ENCODE peak calls at places on chromosomes 4 and X, in six cellular contexts. Y, P, I, S, V and H are unnamed samples.

GRCh38 chrX:8913665-8914409 is 112.7 kb upstream of the FAM9A start:
- DNase-seq in Y (peak), S (no peak), I (peak), V (no peak), P (no peak), H (no peak)

GRCh38 chr4:4329496-4329895 is 39.4 kb downstream of the ZBTB49 start:
- DNase-seq in Y (no peak), S (no peak), I (no peak), P (no peak), V (peak), H (peak)

GRCh38 chr4:53614616-53615015 is 23.3 kb upstream of the LNX1 start:
- DNase-seq in V (no peak), Y (no peak), S (no peak), P (no peak), I (no peak), H (no peak)

GRCh38 chr4:159137176-159137575 is 34.3 kb downstream of the RAPGEF2 start:
- DNase-seq in I (no peak), Y (no peak), V (no peak), S (no peak), P (no peak), H (no peak)

GRCh38 chr4:110620352-110621327 is 2.2 kb downstream of the PITX2 start:
- DNase-seq in P (peak), S (peak), V (peak), I (no peak), Y (no peak), H (no peak)

GRCh38 chr4:179097741-179098140 is 1655.5 kb upstream of the AGA start:
- DNase-seq in I (no peak), S (no peak), V (no peak), P (peak), Y (no peak), H (no peak)

GRCh38 chr4:74559853-74560252 is 114.9 kb downstream of the AREG start:
- DNase-seq in P (no peak), V (no peak), I (no peak), Y (no peak), S (no peak), H (no peak)

GRCh38 chr4:145230726-145231125 is 50.3 kb upstream of the OTUD4 start:
- DNase-seq in P (no peak), V (no peak), S (no peak), I (no peak), Y (peak), H (no peak)

GRCh38 chr4:55372259-55372658 is 23.5 kb upstream of the TMEM165 start:
- DNase-seq in S (no peak), P (no peak), I (no peak), V (no peak), Y (no peak), H (no peak)

GRCh38 chr4:14880805-14881204 is 121.5 kb upstream of the CPEB2 start:
- DNase-seq in I (no peak), V (no peak), P (no peak), S (no peak), Y (no peak), H (no peak)

GRCh38 chr4:106325800-106326199 is 9.4 kb downstream of the AIMP1 start:
- DNase-seq in S (no peak), V (no peak), P (no peak), Y (no peak), I (no peak), H (no peak)

GRCh38 chr4:3269105-3269927 is 20.4 kb downstream of the MSANTD1 start:
- DNase-seq in S (no peak), P (no peak), Y (no peak), I (no peak), V (no peak), H (peak)

GRCh38 chrX:149568701-149569296 is 18.5 kb downstream of the MAGEA9B start:
- DNase-seq in I (no peak), Y (no peak), V (no peak), S (no peak), P (no peak), H (no peak)

GRCh38 chrX:107673933-107674479 is 45.7 kb downstream of the PRPS1 start:
- DNase-seq in Y (peak), I (peak), S (no peak), V (peak), P (peak), H (peak)

GRCh38 chr4:2994917-2995316 is 31.5 kb downstream of the GRK4 start:
- DNase-seq in I (no peak), P (no peak), V (no peak), Y (no peak), S (no peak), H (no peak)

GRCh38 chrX:124887572-124887971 is 432.1 kb upstream of the TEX13C start:
- DNase-seq in S (no peak), Y (no peak), I (no peak), P (no peak), V (no peak), H (no peak)

GRCh38 chr4:3200423-3201090 is 48.4 kb upstream of the MSANTD1 start:
- DNase-seq in S (no peak), V (peak), Y (no peak), P (no peak), I (no peak), H (no peak)

GRCh38 chrX:6227445-6227820 is 1.2 kb downstream of the NLGN4X start:
- DNase-seq in Y (no peak), V (no peak), S (no peak), P (no peak), I (peak), H (no peak)

GRCh38 chrX:151738751-151739150 is 4.2 kb downstream of the CNGA2 start:
- DNase-seq in V (peak), Y (no peak), S (no peak), I (no peak), P (no peak), H (no peak)

GRCh38 chr4:16505726-16506125 is 279.5 kb upstream of the TAPT1 start:
- DNase-seq in V (no peak), S (peak), I (no peak), Y (peak), P (no peak), H (no peak)

GRCh38 chr4:127889903-127890302 is 9.2 kb downstream of the PLK4 start:
- DNase-seq in V (no peak), Y (peak), S (no peak), P (no peak), I (no peak), H (no peak)

GRCh38 chr4:116489739-116490138 is 595.6 kb downstream of the TRAM1L1 start:
- DNase-seq in S (no peak), Y (no peak), V (no peak), I (no peak), P (no peak), H (no peak)

GRCh38 chr4:82745173-82745842 is 53.3 kb downstream of the SCD5 start:
- DNase-seq in I (no peak), V (no peak), S (no peak), P (no peak), Y (peak), H (no peak)

GRCh38 chr4:113603926-113604325 is 157.6 kb downstream of the CAMK2D start:
- DNase-seq in P (no peak), V (no peak), I (no peak), Y (peak), S (no peak), H (no peak)

GRCh38 chrX:108271397-108271787 is 166.8 kb downstream of the COL4A6 start:
- DNase-seq in Y (no peak), I (no peak), P (no peak), V (no peak), S (no peak), H (no peak)

GRCh38 chr4:176048631-176049030 is 17.0 kb upstream of the WDR17 start:
- DNase-seq in P (no peak), S (no peak), I (no peak), V (no peak), Y (no peak), H (no peak)

GRCh38 chr4:7798215-7798995 is 141.3 kb downstream of the AFAP1 start:
- DNase-seq in V (no peak), S (no peak), I (no peak), P (peak), Y (no peak), H (no peak)

GRCh38 chrX:5051831-5052491 is 1176.7 kb downstream of the NLGN4X start:
- DNase-seq in S (no peak), Y (peak), V (peak), I (no peak), P (no peak), H (no peak)

GRCh38 chrX:43003204-43003565 is 225.2 kb upstream of the PPP1R2C start:
- DNase-seq in P (no peak), S (no peak), Y (no peak), I (no peak), V (no peak), H (no peak)

GRCh38 chrX:43000121-43000520 is 222.2 kb upstream of the PPP1R2C start:
- DNase-seq in Y (no peak), I (no peak), V (no peak), S (no peak), P (no peak), H (no peak)

GRCh38 chrX:43003939-43004338 is 226.0 kb upstream of the PPP1R2C start:
- DNase-seq in I (no peak), S (no peak), V (no peak), P (peak), Y (no peak), H (no peak)

GRCh38 chrX:43005561-43005960 is 227.6 kb upstream of the PPP1R2C start:
- DNase-seq in Y (no peak), S (no peak), P (no peak), V (no peak), I (no peak), H (no peak)

GRCh38 chrX:43002526-43003203 is 224.7 kb upstream of the PPP1R2C start:
- DNase-seq in V (no peak), Y (no peak), I (no peak), S (no peak), P (peak), H (no peak)
- H3K4me3 ChIP-seq in V (no peak), Y (no peak), I (no peak), S (no peak), P (no peak), H (no peak)

GRCh38 chrX:42143866-42144592 is 220.7 kb upstream of the CASK start:
- DNase-seq in P (no peak), V (no peak), Y (no peak), S (no peak), I (no peak), H (no peak)

GRCh38 chrX:42151808-42152207 is 228.5 kb upstream of the CASK start:
- DNase-seq in Y (peak), S (no peak), I (no peak), P (no peak), V (no peak), H (no peak)

GRCh38 chrX:42149786-42150185 is 226.4 kb upstream of the CASK start:
- DNase-seq in S (no peak), P (no peak), I (no peak), Y (peak), V (no peak), H (no peak)

GRCh38 chrX:42149281-42149680 is 225.9 kb upstream of the CASK start:
- DNase-seq in P (no peak), V (no peak), Y (no peak), S (no peak), I (no peak), H (no peak)
- H3K4me3 ChIP-seq in P (no peak), V (no peak), Y (no peak), S (no peak), I (no peak), H (no peak)

GRCh38 chr4:143282170-143282760 is 54.4 kb upstream of the GAB1 start:
- DNase-seq in S (no peak), I (no peak), P (no peak), Y (peak), V (no peak), H (no peak)

GRCh38 chr4:143289370-143289769 is 47.3 kb upstream of the GAB1 start:
- DNase-seq in Y (no peak), P (no peak), I (no peak), V (no peak), S (no peak), H (no peak)

GRCh38 chr4:143287571-143287923 is 49.1 kb upstream of the GAB1 start:
- DNase-seq in P (peak), Y (no peak), V (no peak), I (no peak), S (no peak), H (no peak)

GRCh38 chr4:143286733-143287570 is 49.7 kb upstream of the GAB1 start:
- DNase-seq in Y (peak), V (no peak), P (no peak), I (no peak), S (no peak), H (no peak)

DNA sequence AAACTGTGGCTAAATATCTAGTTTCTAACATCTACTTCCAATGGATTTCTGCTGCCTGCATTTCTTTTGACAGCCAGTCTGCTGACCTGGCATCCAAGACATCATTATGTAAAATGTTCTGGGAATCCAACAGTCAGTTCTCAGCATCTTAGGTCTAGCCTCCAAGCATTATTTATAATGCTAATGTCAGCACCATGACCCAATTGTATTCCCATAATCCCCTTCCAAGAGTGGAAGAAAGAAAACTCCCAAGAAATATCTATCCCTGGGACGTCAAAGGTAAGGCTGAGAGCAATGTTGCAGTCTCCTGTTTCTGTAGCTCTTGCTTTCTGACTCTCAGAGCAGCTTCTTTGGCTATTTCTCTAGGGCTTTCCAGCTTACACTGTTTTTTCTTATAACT is 50.6 kb upstream of the GAB1 start:
- DNase-seq in V (no peak), Y (peak), P (no peak), I (no peak), S (no peak), H (no peak)
- H3K4me3 ChIP-seq in V (no peak), Y (no peak), P (no peak), I (no peak), S (no peak), H (no peak)

DNA sequence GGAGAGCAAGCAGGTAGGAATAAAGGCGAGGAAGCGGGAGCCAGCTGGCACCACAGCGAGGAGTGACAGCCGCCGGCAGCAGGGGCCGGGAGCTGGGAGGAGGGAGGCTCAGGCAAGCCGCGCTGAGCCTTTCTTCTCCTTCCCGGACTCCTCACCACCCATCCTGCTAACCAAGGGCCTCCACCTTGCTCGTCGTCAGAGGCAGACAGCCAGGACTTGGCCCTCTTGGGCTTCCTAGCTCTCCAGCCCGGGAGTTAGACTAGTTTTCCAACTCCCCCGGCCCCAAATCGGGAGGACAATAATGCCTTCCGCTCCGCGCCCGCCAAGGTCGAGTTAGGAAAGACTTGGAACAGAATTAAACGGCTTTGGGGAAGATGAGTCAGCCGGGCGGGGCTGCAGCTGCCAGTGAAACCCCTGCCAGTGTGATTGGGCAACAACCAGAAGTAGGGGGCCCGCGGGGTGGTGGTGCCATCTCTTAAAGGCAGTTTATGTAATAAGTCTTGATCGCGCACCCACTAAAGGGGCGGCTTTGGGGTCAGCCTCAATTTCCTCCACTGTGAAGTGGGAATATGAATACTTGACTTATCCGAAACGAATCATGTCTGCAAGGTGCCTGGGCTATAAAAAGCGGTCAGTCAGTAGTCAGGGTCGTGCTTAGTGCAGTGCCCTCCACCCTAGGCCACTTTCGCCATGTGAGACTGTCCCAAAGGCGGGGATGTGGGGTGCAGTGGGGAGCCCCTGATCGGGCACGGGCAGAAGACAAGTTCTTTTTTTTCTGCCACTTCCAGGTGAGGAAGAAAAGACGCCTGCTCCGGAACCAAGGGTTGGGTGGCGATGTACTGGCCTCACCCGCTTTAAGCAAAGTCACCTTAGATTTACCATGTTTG is 6.7 kb upstream of the HSD17B10 start:
- DNase-seq in S (no peak), P (no peak), I (peak), V (peak), Y (peak), H (peak)
- H3K4me3 ChIP-seq in S (peak), P (peak), I (peak), V (no peak), Y (peak), H (peak)